ENCODE peak calls at places on chromosomes 1 and 21, in nine cellular contexts. P is activated CD8-positive, alpha-beta T cell treated with anti-CD3 and anti-CD28 coated beads for 36 hours; Z is Right ventricle myocardium inferior; D is naive thymus-derived CD4-positive, alpha-beta T cell; M is activated T-cell treated with anti-CD3 and anti-CD28 coated beads, Interleukin-2, amount 50 U/mL, for 72 hours; U is CD8-positive, alpha-beta T cell; T is CD4-positive, CD25-positive, alpha-beta regulatory T cell; F is PC-3; O is heart left ventricle. L is an unnamed sample.

GRCh38 chr1:235599536-235599935 is 50.0 kb downstream of the GNG4 start:
- ATAC-seq in F (no peak), D (no peak), P (no peak), Z (no peak), M (no peak), T (no peak), O (no peak), U (no peak), L (no peak)

GRCh38 chr1:168742386-168742785 is 13.4 kb upstream of the DPT start:
- ATAC-seq in P (no peak), O (no peak), Z (no peak), D (no peak), U (no peak), M (no peak), T (no peak), F (no peak), L (no peak)

GRCh38 chr21:45408271-45408791 is 3.4 kb downstream of the COL18A1 start:
- ATAC-seq in Z (no peak), P (no peak), F (no peak), U (no peak), O (no peak), D (no peak), T (no peak), M (no peak), L (no peak)

GRCh38 chr1:28280501-28280900 is 21.2 kb downstream of the SESN2 start:
- ATAC-seq in M (no peak), P (no peak), Z (no peak), O (peak; percentile 39), F (peak; percentile 27), U (no peak), D (peak; percentile 30), T (no peak), L (no peak)

GRCh38 chr1:180155202-180155682 is 573 bp downstream of the QSOX1 start:
- ATAC-seq in P (peak; percentile 6), M (no peak), F (no peak), U (peak; percentile 8), Z (peak; percentile 9), O (no peak), T (no peak), D (no peak), L (peak; percentile 2)

GRCh38 chr1:107538502-107538901 is 397.7 kb downstream of the NTNG1 start:
- ATAC-seq in Z (no peak), O (no peak), D (no peak), F (no peak), P (no peak), U (no peak), T (no peak), M (no peak), L (no peak)

GRCh38 chr1:94608142-94608851 is 66.7 kb upstream of the F3 start:
- ATAC-seq in D (no peak), M (no peak), P (no peak), U (no peak), Z (no peak), T (no peak), F (no peak), O (no peak), L (no peak)

GRCh38 chr1:14794136-14794768 is 195.8 kb downstream of the KAZN start:
- ATAC-seq in Z (no peak), M (no peak), U (no peak), O (no peak), T (no peak), F (no peak), D (no peak), P (no peak), L (no peak)

GRCh38 chr1:53463961-53464899 is 5.0 kb downstream of the DMRTB1 start:
- ATAC-seq in M (no peak), P (no peak), T (no peak), F (no peak), D (no peak), O (peak; percentile 25), U (no peak), Z (no peak), L (no peak)

GRCh38 chr21:36589352-36589971 is 109.5 kb upstream of the SIM2 start:
- ATAC-seq in F (no peak), P (peak; percentile 85), O (no peak), Z (peak; percentile 23), M (peak; percentile 50), T (no peak), U (no peak), D (peak; percentile 41), L (peak; percentile 65)

GRCh38 chr1:121594096-121594495 is 409.3 kb downstream of the SRGAP2C start:
- ATAC-seq in U (no peak), D (no peak), M (no peak), T (no peak), F (no peak), O (no peak), Z (no peak), P (no peak), L (no peak)

GRCh38 chr1:45407888-45408287 is 67.6 kb upstream of the MUTYH start:
- ATAC-seq in U (no peak), T (no peak), P (no peak), D (no peak), O (no peak), M (no peak), F (no peak), Z (no peak), L (no peak)

GRCh38 chr1:61585714-61586113 is 139.2 kb downstream of the TM2D1 start:
- ATAC-seq in O (no peak), P (no peak), T (no peak), M (no peak), Z (no peak), D (no peak), F (peak; percentile 27), U (no peak), L (no peak)

GRCh38 chr1:245790441-245790840 is 635.7 kb downstream of the KIF26B start:
- ATAC-seq in Z (no peak), U (no peak), M (no peak), F (no peak), D (no peak), P (no peak), O (no peak), T (no peak), L (no peak)

GRCh38 chr1:63713627-63714481 is 60.0 kb upstream of the ROR1 start:
- ATAC-seq in M (no peak), P (no peak), T (no peak), U (no peak), Z (no peak), F (peak; percentile 91), D (no peak), O (no peak), L (no peak)

GRCh38 chr1:60245371-60245770 is 171.8 kb upstream of the C1orf87 start:
- ATAC-seq in F (no peak), O (no peak), U (no peak), Z (no peak), M (no peak), P (no peak), D (no peak), T (no peak), L (no peak)

GRCh38 chr1:109283748-109284600 is 1.0 kb upstream of the PSRC1 start:
- ATAC-seq in O (no peak), M (no peak), T (no peak), F (no peak), Z (no peak), U (no peak), P (peak; percentile 28), D (no peak), L (no peak)

GRCh38 chr1:212315907-212316306 is 30.7 kb downstream of the PPP2R5A start:
- ATAC-seq in T (no peak), O (peak; percentile 39), Z (peak; percentile 34), U (no peak), M (peak; percentile 77), D (no peak), P (peak; percentile 83), F (peak; percentile 87), L (no peak)

GRCh38 chr1:161763522-161764098 is 2.5 kb upstream of the ATF6 start:
- ATAC-seq in O (no peak), F (peak; percentile 15), U (peak; percentile 66), Z (no peak), D (peak; percentile 76), M (peak; percentile 57), T (peak; percentile 67), P (peak; percentile 57), L (peak; percentile 51)

GRCh38 chr1:88985033-88985432 is 7.4 kb downstream of the KYAT3 start:
- ATAC-seq in P (peak; percentile 65), F (peak; percentile 98), U (no peak), M (peak; percentile 52), Z (peak; percentile 80), O (peak; percentile 86), T (no peak), D (no peak), L (no peak)

GRCh38 chr1:183568176-183569041 is 21.9 kb downstream of the NCF2 start:
- ATAC-seq in U (no peak), T (no peak), P (no peak), Z (peak; percentile 38), F (peak; percentile 4), D (peak; percentile 48), O (peak; percentile 82), M (peak; percentile 16), L (no peak)

GRCh38 chr1:75745276-75745675 is 20.8 kb downstream of the ACADM start:
- ATAC-seq in O (no peak), Z (no peak), T (no peak), U (no peak), D (peak; percentile 87), M (no peak), P (no peak), F (no peak), L (peak; percentile 72)

GRCh38 chr1:161772397-161772796 is 6.3 kb downstream of the ATF6 start:
- ATAC-seq in Z (peak; percentile 63), T (peak; percentile 30), F (no peak), D (peak; percentile 55), U (no peak), M (peak; percentile 55), P (no peak), O (peak; percentile 86), L (no peak)

GRCh38 chr1:110339040-110339426 is at the start of gene RBM15:
- ATAC-seq in M (peak; percentile 78), U (peak; percentile 74), O (peak; percentile 91), T (peak; percentile 79), P (peak; percentile 80), F (peak; percentile 76), Z (peak; percentile 90), D (peak; percentile 84), L (peak; percentile 91)

GRCh38 chr1:15848143-15848928 is 829 bp downstream of the SPEN start:
- ATAC-seq in Z (peak; percentile 8), T (peak; percentile 13), M (peak; percentile 31), O (peak; percentile 6), P (peak; percentile 12), F (peak; percentile 2), D (peak; percentile 4), U (peak; percentile 7), L (peak; percentile 48)

GRCh38 chr1:36484099-36484498 is 1.4 kb upstream of the CSF3R start:
- ATAC-seq in U (no peak), P (no peak), Z (no peak), F (no peak), T (no peak), O (no peak), M (no peak), D (no peak), L (no peak)

GRCh38 chr1:169138866-169139670 is 32.6 kb downstream of the ATP1B1 start:
- ATAC-seq in U (no peak), O (no peak), D (no peak), M (peak; percentile 94), Z (no peak), P (peak; percentile 95), F (peak; percentile 22), T (peak; percentile 70), L (peak; percentile 80)

GRCh38 chr1:93255222-93256079 is 74.9 kb downstream of the CCDC18 start:
- ATAC-seq in M (no peak), D (no peak), O (no peak), P (no peak), Z (no peak), U (no peak), F (peak; percentile 55), T (no peak), L (no peak)

GRCh38 chr1:184940226-184940625 is 34.1 kb downstream of the NIBAN1 start:
- ATAC-seq in Z (no peak), T (no peak), U (no peak), P (no peak), D (no peak), O (no peak), F (no peak), M (no peak), L (no peak)

GRCh38 chr1:89711140-89711778 is 78.3 kb downstream of the LRRC8C start:
- ATAC-seq in Z (no peak), M (peak; percentile 44), F (no peak), U (no peak), O (no peak), D (no peak), T (no peak), P (peak; percentile 84), L (no peak)

GRCh38 chr1:231408528-231409094 is 13.5 kb downstream of the EGLN1 start:
- ATAC-seq in Z (peak; percentile 38), F (peak; percentile 4), U (no peak), T (no peak), D (no peak), P (no peak), O (peak; percentile 52), M (no peak), L (no peak)